ENCODE peak calls at places on chromosomes 3 and 15, in nine cellular contexts. Y, W, M, J, X, B, I, S and H are unnamed samples. For H3K9me3, the result is how much of the 10 kb centered on the place peaks cover.

GRCh38 chr3:107662109-107662477 is 139.3 kb downstream of the BBX start:
- DNase-seq in Y (peak), W (no peak), M (no peak), J (no peak), X (no peak), B (no peak), I (no peak), S (no peak), H (no peak)

GRCh38 chr3:185420762-185421161 is 57.8 kb downstream of the MAP3K13 start:
- DNase-seq in Y (no peak), W (peak), M (peak), J (no peak), X (peak), B (no peak), I (peak), S (peak), H (no peak)

GRCh38 chr3:44424758-44425157 is 52.7 kb downstream of the ZNF445 start:
- DNase-seq in Y (no peak), W (no peak), M (no peak), J (peak), X (no peak), B (no peak), I (no peak), S (no peak), H (no peak)

GRCh38 chr3:69113536-69113935 is 8.9 kb downstream of the LMOD3 start:
- DNase-seq in Y (peak), W (no peak), M (no peak), J (no peak), X (no peak), B (no peak), I (no peak), S (no peak), H (no peak)

GRCh38 chr3:172138792-172139507 is 99.6 kb downstream of the FNDC3B start:
- DNase-seq in Y (peak), W (no peak), M (no peak), J (no peak), X (no peak), B (no peak), I (peak), S (peak), H (no peak)

GRCh38 chr3:49638445-49638844 is 35.7 kb upstream of the APEH start:
- DNase-seq in Y (peak), W (no peak), M (no peak), J (no peak), X (no peak), B (no peak), I (no peak), S (peak), H (no peak)

GRCh38 chr15:32844118-32844711 is 126.4 kb downstream of the GREM1 start:
- DNase-seq in Y (peak), W (no peak), M (peak), J (no peak), X (no peak), B (no peak), I (no peak), S (peak), H (no peak)

GRCh38 chr3:25226747-25227146 is 201.3 kb upstream of the RARB start:
- DNase-seq in Y (no peak), W (no peak), M (no peak), J (no peak), X (no peak), B (no peak), I (no peak), S (no peak), H (no peak)

GRCh38 chr15:29988689-29989088 is 94.1 kb upstream of the GOLGA8J start:
- DNase-seq in Y (peak), W (no peak), M (no peak), J (no peak), X (no peak), B (no peak), I (no peak), S (no peak), H (no peak)

GRCh38 chr3:66303556-66303955 is 82.8 kb downstream of the SLC25A26 start:
- DNase-seq in Y (no peak), W (no peak), M (no peak), J (no peak), X (no peak), B (no peak), I (no peak), S (no peak), H (no peak)

GRCh38 chr3:105130911-105131310 is 235.8 kb upstream of the ALCAM start:
- DNase-seq in Y (no peak), W (no peak), M (no peak), J (no peak), X (no peak), B (no peak), I (no peak), S (no peak), H (no peak)

GRCh38 chr3:150450906-150451305 is 42.8 kb downstream of the TSC22D2 start:
- DNase-seq in Y (no peak), W (no peak), M (no peak), J (no peak), X (no peak), B (no peak), I (no peak), S (no peak), H (no peak)

GRCh38 chr3:46396129-46396528 is 10.7 kb downstream of the CCR5AS start:
- DNase-seq in Y (no peak), W (no peak), M (peak), J (no peak), X (no peak), B (no peak), I (peak), S (no peak), H (no peak)

GRCh38 chr3:24394754-24395153 is 99.9 kb downstream of the THRB start:
- DNase-seq in Y (no peak), W (no peak), M (no peak), J (no peak), X (no peak), B (no peak), I (no peak), S (no peak), H (no peak)

GRCh38 chr3:13571831-13572750 is 23.2 kb downstream of the FBLN2 start:
- DNase-seq in Y (no peak), W (no peak), M (no peak), J (no peak), X (no peak), B (no peak), I (no peak), S (no peak), H (no peak)

GRCh38 chr3:31531465-31531991 is 1.2 kb upstream of the STT3B start:
- DNase-seq in Y (peak), W (no peak), M (peak), J (no peak), X (no peak), B (no peak), I (no peak), S (no peak), H (no peak)

GRCh38 chr3:70716832-70717231 is 404.4 kb upstream of the MDFIC2 start:
- DNase-seq in Y (peak), W (no peak), M (no peak), J (no peak), X (peak), B (no peak), I (no peak), S (no peak), H (no peak)

GRCh38 chr3:61948699-61949305 is 387.4 kb downstream of the PTPRG start:
- DNase-seq in Y (no peak), W (no peak), M (no peak), J (no peak), X (no peak), B (no peak), I (no peak), S (no peak), H (no peak)

GRCh38 chr3:106457278-106458210 is 588.7 kb upstream of the CBLB start:
- DNase-seq in Y (peak), W (no peak), M (peak), J (no peak), X (peak), B (no peak), I (peak), S (peak), H (no peak)

GRCh38 chr3:71723452-71724170 is 1.6 kb downstream of the EIF4E3 start:
- DNase-seq in Y (no peak), W (no peak), M (peak), J (no peak), X (no peak), B (no peak), I (no peak), S (no peak), H (peak)

GRCh38 chr15:39692464-39693327 is 89.9 kb downstream of the FSIP1 start:
- DNase-seq in Y (no peak), W (no peak), M (no peak), J (no peak), X (no peak), B (no peak), I (no peak), S (no peak), H (no peak)

GRCh38 chr15:83920115-83920514 is 266.2 kb downstream of the ADAMTSL3 start:
- DNase-seq in Y (no peak), W (no peak), M (no peak), J (no peak), X (no peak), B (no peak), I (no peak), S (no peak), H (no peak)

GRCh38 chr3:196179380-196180308 is 31.6 kb downstream of the ZDHHC19 start:
- DNase-seq in Y (peak), W (no peak), M (no peak), J (no peak), X (no peak), B (peak), I (peak), S (no peak), H (peak)

GRCh38 chr15:92839696-92840095 is 60.4 kb upstream of the CHD2 start:
- DNase-seq in Y (no peak), W (no peak), M (peak), J (no peak), X (no peak), B (no peak), I (no peak), S (no peak), H (no peak)

GRCh38 chr3:72233571-72233970 is 448.6 kb upstream of the PROK2 start:
- DNase-seq in Y (no peak), W (no peak), M (no peak), J (no peak), X (no peak), B (no peak), I (no peak), S (no peak), H (no peak)

GRCh38 chr15:66822576-66822975 is 120.5 kb downstream of the SMAD6 start:
- DNase-seq in Y (no peak), W (no peak), M (no peak), J (peak), X (no peak), B (no peak), I (no peak), S (no peak), H (no peak)

GRCh38 chr3:187473778-187474406 is 105.7 kb downstream of the RTP4 start:
- DNase-seq in Y (no peak), W (no peak), M (no peak), J (no peak), X (no peak), B (no peak), I (no peak), S (peak), H (no peak)
- H3K9me3 ChIP-seq in Y (under half), W (under half), M (under half), J (under half), X (under half), B (under half), I (under half), S (under half), H (under half)

GRCh38 chr15:24760066-24760465 is 84.5 kb downstream of the NPAP1 start:
- DNase-seq in Y (no peak), W (no peak), M (no peak), J (no peak), X (no peak), B (no peak), I (no peak), S (no peak), H (no peak)

GRCh38 chr15:24764375-24765171 is 89.0 kb downstream of the NPAP1 start:
- DNase-seq in Y (no peak), W (no peak), M (peak), J (no peak), X (no peak), B (no peak), I (no peak), S (no peak), H (no peak)

GRCh38 chr15:24763891-24764290 is 88.3 kb downstream of the NPAP1 start:
- DNase-seq in Y (no peak), W (no peak), M (no peak), J (no peak), X (no peak), B (no peak), I (no peak), S (no peak), H (no peak)

GRCh38 chr15:24766511-24767133 is 91.0 kb downstream of the NPAP1 start:
- DNase-seq in Y (no peak), W (no peak), M (no peak), J (no peak), X (no peak), B (no peak), I (no peak), S (no peak), H (no peak)

DNA sequence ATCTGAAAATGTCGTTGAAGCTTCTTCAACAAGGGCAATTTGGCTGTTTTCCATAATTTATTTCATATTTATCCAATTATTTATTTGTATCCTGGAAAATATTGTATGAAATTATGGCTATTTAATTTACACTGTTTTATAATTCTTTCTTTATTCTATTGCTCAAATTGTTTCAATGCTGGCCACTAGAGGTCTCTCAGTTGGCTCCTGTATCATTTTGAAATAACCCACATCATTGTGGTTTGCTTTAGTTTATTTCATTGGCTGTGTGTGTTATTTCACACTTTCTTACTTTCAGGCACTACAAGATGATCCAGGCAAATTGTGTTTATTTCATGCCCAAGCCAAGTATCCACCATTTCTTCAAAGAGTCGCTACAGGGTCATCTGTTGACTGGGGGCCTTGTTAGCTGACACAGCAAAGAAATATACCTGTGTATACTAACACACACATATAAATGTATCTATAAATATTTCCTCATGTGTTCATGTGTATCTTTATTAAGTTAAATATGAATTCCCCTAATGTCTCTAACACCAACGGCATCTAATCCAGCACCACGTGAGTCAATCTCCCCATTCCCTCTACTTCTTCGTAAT is 86.2 kb downstream of the NPAP1 start:
- DNase-seq in Y (peak), W (no peak), M (peak), J (no peak), X (no peak), B (no peak), I (no peak), S (no peak), H (no peak)
- H3K9me3 ChIP-seq in Y (under half), W (under half), M (under half), J (under half), X (under half), B (under half), I (under half), S (under half), H (under half)

DNA sequence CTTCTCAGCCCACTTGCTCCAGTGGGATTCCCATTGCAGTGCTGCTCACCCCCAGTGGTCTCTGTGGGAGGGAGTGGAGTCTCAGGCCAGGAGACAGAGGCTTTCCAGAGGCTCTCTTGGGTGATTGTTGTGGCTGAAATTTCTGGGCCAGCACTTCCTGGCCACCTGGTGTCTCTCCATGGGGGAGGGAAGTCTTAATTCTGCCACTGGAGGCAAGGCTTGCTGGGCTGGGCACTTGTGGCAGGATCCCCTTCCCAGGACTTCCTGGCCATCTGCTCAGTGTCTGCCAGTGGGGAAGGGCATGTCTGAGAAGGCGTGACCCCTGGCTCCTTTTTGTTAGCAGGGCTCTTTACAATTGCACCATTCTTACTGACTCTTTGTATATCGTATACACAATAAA is 351.8 kb downstream of the GABRB3 start:
- DNase-seq in Y (no peak), W (no peak), M (no peak), J (no peak), X (no peak), B (no peak), I (no peak), S (no peak), H (no peak)
- H3K9me3 ChIP-seq in Y (under half), W (under half), M (under half), J (under half), X (under half), B (under half), I (under half), S (under half), H (under half)

DNA sequence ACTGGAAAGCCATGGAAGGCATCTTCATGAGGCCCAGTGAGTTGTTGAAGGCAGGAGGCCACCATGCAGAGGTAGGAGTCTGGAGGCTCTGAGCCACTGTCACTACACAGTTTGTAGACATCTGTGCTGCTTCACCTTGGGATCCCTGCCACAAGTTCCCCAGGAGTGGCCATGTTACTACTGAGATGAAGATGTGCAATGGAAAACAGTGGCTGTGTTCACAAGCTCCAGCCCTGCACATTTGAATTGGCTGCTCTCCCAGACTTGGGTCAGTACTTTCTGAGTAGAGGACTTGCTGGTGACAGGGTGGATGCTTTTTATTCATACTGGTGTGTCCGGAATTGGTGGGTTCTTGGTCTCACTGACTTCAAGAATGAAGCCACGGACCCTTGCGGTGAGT is 86.9 kb upstream of the C15orf39 start:
- DNase-seq in Y (no peak), W (no peak), M (no peak), J (no peak), X (no peak), B (no peak), I (no peak), S (no peak), H (no peak)
- H3K9me3 ChIP-seq in Y (under half), W (under half), M (under half), J (under half), X (under half), B (under half), I (under half), S (under half), H (under half)

GRCh38 chr15:26224266-26224665 is 361.1 kb upstream of the ATP10A start:
- DNase-seq in Y (no peak), W (no peak), M (no peak), J (no peak), X (no peak), B (no peak), I (no peak), S (no peak), H (no peak)

GRCh38 chr15:26223720-26224119 is 360.6 kb upstream of the ATP10A start:
- DNase-seq in Y (no peak), W (no peak), M (no peak), J (no peak), X (no peak), B (no peak), I (no peak), S (no peak), H (no peak)

DNA sequence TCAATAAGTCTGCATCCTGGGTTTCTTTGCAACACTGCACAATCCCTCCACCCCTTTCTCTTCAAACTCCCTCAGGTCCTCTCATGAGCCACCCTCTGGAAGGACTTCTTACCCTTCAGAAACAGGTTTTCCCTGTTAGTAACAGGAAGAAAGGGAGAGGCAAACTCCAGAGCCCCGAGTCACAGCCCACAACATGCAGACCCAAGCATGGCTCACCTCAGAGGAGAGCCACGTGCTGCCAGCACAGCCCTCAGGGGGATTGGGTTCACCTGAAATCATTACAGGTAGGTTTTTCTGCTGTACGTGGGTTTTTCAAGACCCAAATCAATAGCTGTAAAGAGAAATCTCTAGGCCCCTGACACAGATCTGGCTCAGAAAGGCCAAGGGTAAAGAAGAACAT is 359.7 kb upstream of the ATP10A start:
- DNase-seq in Y (no peak), W (no peak), M (no peak), J (no peak), X (no peak), B (no peak), I (no peak), S (no peak), H (no peak)
- H3K9me3 ChIP-seq in Y (under half), W (under half), M (under half), J (under half), X (under half), B (under half), I (under half), S (under half), H (under half)